ENCODE peak calls at places on chromosomes 11 and 22, in seven cellular contexts. Z, M, F, N, S, K and J are unnamed samples.

GRCh38 chr22:22789922-22790845 is 97.4 kb upstream of the IGLL5 start:
- DNase-seq in S (no peak), F (no peak), Z (no peak), K (no peak), M (no peak), N (peak; percentile 17), J (no peak)

GRCh38 chr11:70861534-70861933 is 390.8 kb downstream of the SHANK2 start:
- DNase-seq in M (peak; percentile 50), F (no peak), Z (no peak), N (no peak), K (no peak), S (no peak), J (peak; percentile 18)

GRCh38 chr11:9756461-9756860 is 92.6 kb downstream of the SWAP70 start:
- DNase-seq in N (no peak), K (no peak), M (no peak), S (no peak), F (no peak), Z (no peak), J (no peak)

GRCh38 chr22:24593810-24594568 is 1.1 kb upstream of the LRRC75B start:
- DNase-seq in M (no peak), S (no peak), K (no peak), Z (no peak), F (no peak), N (no peak), J (no peak)

GRCh38 chr11:109075976-109076375 is 346.0 kb upstream of the C11orf87 start:
- DNase-seq in K (no peak), S (peak; percentile 36), Z (no peak), F (no peak), N (no peak), M (no peak), J (no peak)

GRCh38 chr22:20758688-20759087 is 15.2 kb upstream of the SERPIND1 start:
- DNase-seq in M (no peak), Z (peak; percentile 32), N (no peak), K (no peak), S (no peak), F (no peak), J (no peak)

GRCh38 chr11:944711-945470 is 19.2 kb downstream of the AP2A2 start:
- DNase-seq in K (no peak), S (peak; percentile 41), F (no peak), Z (no peak), N (no peak), M (no peak), J (no peak)

GRCh38 chr11:69376155-69377028 is 82.4 kb downstream of the MYEOV start:
- DNase-seq in F (no peak), M (no peak), S (no peak), N (no peak), Z (no peak), K (no peak), J (no peak)

GRCh38 chr11:86805873-86806310 is 5.5 kb downstream of the PRSS23 start:
- DNase-seq in Z (peak; percentile 45), K (no peak), S (no peak), N (peak; percentile 92), M (no peak), F (no peak), J (no peak)

GRCh38 chr11:57792060-57792541 is 30.5 kb downstream of the CTNND1 start:
- DNase-seq in F (peak; percentile 73), S (no peak), Z (no peak), M (no peak), N (peak; percentile 96), K (peak; percentile 83), J (no peak)

GRCh38 chr11:121152764-121153163 is 51.7 kb downstream of the TECTA start:
- DNase-seq in N (no peak), S (no peak), M (peak; percentile 90), F (no peak), K (no peak), Z (no peak), J (no peak)